ENCODE peak calls at places on chromosome 4, in nine cellular contexts. L is CD8-positive, alpha-beta T cell; B is endothelial cell of umbilical vein; W is foreskin keratinocyte; F is Peyer's patch; M is dorsolateral prefrontal cortex; C is WERI-Rb-1; R is HCT116; N is fibroblast of lung. A is an unnamed sample.
A peak's percentile ranks its signal among the peaks of the same experiment; 100 is the strongest.

GRCh38 chr4:6011686-6012085 is 6.5 kb downstream of the C4orf50 start:
- DNase-seq in B (no peak), F (no peak), L (no peak), N (no peak), R (no peak), W (no peak), C (no peak), M (peak; percentile 61), A (no peak)

GRCh38 chr4:158863296-158863695 is 94.5 kb downstream of the FNIP2 start:
- DNase-seq in C (no peak), R (no peak), W (no peak), L (no peak), B (no peak), M (no peak), N (no peak), F (no peak), A (no peak)

GRCh38 chr4:171031338-171031737 is 781.9 kb upstream of the GALNTL6 start:
- DNase-seq in L (no peak), R (no peak), M (no peak), C (no peak), W (no peak), B (no peak), N (no peak), F (no peak), A (no peak)

GRCh38 chr4:16289872-16290554 is 63.7 kb upstream of the TAPT1 start:
- DNase-seq in M (no peak), L (no peak), W (peak; percentile 24), B (peak; percentile 69), C (no peak), F (no peak), R (peak; percentile 7), N (peak; percentile 61), A (peak; percentile 37)

GRCh38 chr4:111399523-111400135 is 745.6 kb upstream of the FAM241A start:
- DNase-seq in R (no peak), W (no peak), N (no peak), C (no peak), B (no peak), M (no peak), L (no peak), F (no peak), A (no peak)

GRCh38 chr4:188647820-188648380 is 508.7 kb downstream of the TRIML1 start:
- DNase-seq in R (no peak), L (no peak), B (no peak), W (peak; percentile 70), C (no peak), M (no peak), F (no peak), N (no peak), A (no peak)

GRCh38 chr4:27357283-27357682 is 496.6 kb downstream of the STIM2 start:
- DNase-seq in B (no peak), F (no peak), W (peak; percentile 7), R (no peak), N (no peak), C (no peak), L (no peak), M (no peak), A (no peak)

GRCh38 chr4:122152699-122153328 is 683 bp downstream of the BLTP1 start:
- DNase-seq in W (peak; percentile 36), N (peak; percentile 33), B (peak; percentile 50), R (no peak), L (peak; percentile 62), M (peak; percentile 59), F (peak; percentile 82), C (peak; percentile 40), A (peak; percentile 9)

GRCh38 chr4:174604198-174604597 is 81.9 kb upstream of the HPGD start:
- DNase-seq in W (peak; percentile 82), M (no peak), N (peak; percentile 27), R (no peak), F (no peak), C (no peak), B (no peak), L (no peak), A (no peak)

GRCh38 chr4:75698162-75698962 is 25.2 kb upstream of the G3BP2 start:
- DNase-seq in R (no peak), L (no peak), M (no peak), W (no peak), F (no peak), B (no peak), N (no peak), C (no peak), A (no peak)

GRCh38 chr4:129240816-129241215 is 144.9 kb downstream of the C4orf33 start:
- DNase-seq in C (peak; percentile 20), M (no peak), W (no peak), B (no peak), R (no peak), L (no peak), F (no peak), N (peak; percentile 10), A (peak; percentile 35)

GRCh38 chr4:96093057-96093456 is 253.2 kb downstream of the PDHA2 start:
- DNase-seq in C (no peak), M (no peak), R (no peak), B (no peak), F (no peak), N (no peak), W (no peak), L (no peak), A (no peak)

GRCh38 chr4:6938758-6939201 is 29.2 kb downstream of the TBC1D14 start:
- DNase-seq in B (no peak), R (no peak), F (no peak), N (no peak), L (no peak), M (no peak), C (no peak), W (no peak), A (no peak)

GRCh38 chr4:6962211-6963041 is 52.8 kb downstream of the TBC1D14 start:
- DNase-seq in N (no peak), M (peak; percentile 69), C (no peak), L (no peak), R (no peak), F (peak; percentile 52), W (no peak), B (no peak), A (no peak)

GRCh38 chr4:122669911-122670738 is 49.3 kb upstream of the IL21 start:
- DNase-seq in C (no peak), W (no peak), N (no peak), L (no peak), F (no peak), B (no peak), R (no peak), M (no peak), A (no peak)

GRCh38 chr4:140720387-140721087 is 35.6 kb downstream of the TBC1D9 start:
- DNase-seq in N (no peak), W (no peak), B (no peak), L (no peak), F (peak; percentile 52), R (no peak), M (no peak), C (no peak), A (no peak)

GRCh38 chr4:73816814-73817213 is 19.7 kb upstream of the CXCL6 start:
- DNase-seq in L (no peak), B (peak; percentile 79), N (peak; percentile 88), F (no peak), R (no peak), W (peak; percentile 95), M (no peak), C (no peak), A (peak; percentile 79)

GRCh38 chr4:185540040-185540439 is 4.7 kb upstream of the PDLIM3 start:
- DNase-seq in L (no peak), R (no peak), W (no peak), C (no peak), F (no peak), M (no peak), N (no peak), B (no peak), A (no peak)

GRCh38 chr4:158823461-158823873 is 54.6 kb downstream of the FNIP2 start:
- DNase-seq in C (no peak), B (peak; percentile 27), R (no peak), N (peak; percentile 18), W (peak; percentile 42), L (no peak), M (no peak), F (no peak), A (no peak)

GRCh38 chr4:48141048-48141447 is 7.0 kb upstream of the TXK start:
- DNase-seq in B (peak; percentile 56), L (no peak), M (no peak), R (no peak), F (no peak), W (peak; percentile 20), C (no peak), N (peak; percentile 70), A (no peak)

GRCh38 chr4:4233610-4234009 is 6.9 kb upstream of the OTOP1 start:
- DNase-seq in L (no peak), F (no peak), M (no peak), B (no peak), W (no peak), C (no peak), N (no peak), R (no peak), A (no peak)
- TF ChIP-seq CTCF in L (no peak), F (no peak), M (no peak), B (no peak), W (no peak), C (no peak), N (no peak), R (no peak), A (no peak)

GRCh38 chr4:3462321-3462789 is 751 bp upstream of the DOK7 start:
- DNase-seq in F (no peak), M (no peak), B (no peak), W (no peak), R (no peak), C (no peak), L (no peak), N (no peak), A (no peak)
- H3K27ac ChIP-seq in F (peak overlapping the region; percentile 51), M (no peak overlapping the region), B (no peak overlapping the region), W (no peak overlapping the region), R (no peak overlapping the region), C (no peak overlapping the region), L (no peak overlapping the region), N (no peak overlapping the region), A (no peak overlapping the region)

GRCh38 chr4:13531609-13531998 is 12.7 kb downstream of the NKX3-2 start:
- DNase-seq in N (no peak), C (no peak), W (no peak), F (no peak), L (no peak), B (no peak), R (no peak), M (no peak), A (no peak)
- H3K27me3 ChIP-seq in N (peaks cover 85% of the 10 kb centered on the region), C (peaks cover 28% of the 10 kb centered on the region), W (peaks cover 98% of the 10 kb centered on the region), F (no peaks in the 10 kb centered on the region), L (peaks cover 47% of the 10 kb centered on the region), B (peaks cover 96% of the 10 kb centered on the region), R (no peaks in the 10 kb centered on the region), M (peaks cover 100% of the 10 kb centered on the region), A (peaks cover 95% of the 10 kb centered on the region)

DNA sequence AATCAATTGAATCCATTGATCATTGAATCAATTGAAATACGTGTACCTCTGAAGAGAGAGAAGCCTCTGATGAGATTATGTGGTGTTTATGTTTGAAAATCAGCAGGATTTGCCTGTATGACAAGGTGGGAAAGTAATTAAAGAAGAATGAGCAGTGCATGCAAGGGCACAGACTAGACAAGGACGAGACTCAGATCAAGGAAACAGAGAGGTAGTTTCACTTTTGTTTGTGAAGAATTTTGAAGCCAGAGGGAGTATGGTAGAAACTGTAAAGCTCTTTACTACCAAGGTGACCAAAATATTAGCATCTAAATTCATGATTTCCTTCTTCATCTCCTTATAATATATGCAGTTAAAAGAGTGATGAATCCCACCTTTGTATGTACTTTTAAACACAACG is 1830.0 kb upstream of the IGFBP7 start:
- DNase-seq in L (no peak), M (no peak), F (no peak), R (no peak), B (no peak), C (no peak), W (no peak), N (no peak), A (no peak)
- TF ChIP-seq CTCF in L (no peak), M (no peak), F (no peak), R (no peak), B (no peak), C (no peak), W (no peak), N (no peak), A (no peak)

GRCh38 chr4:153419029-153419428 is 47.1 kb upstream of the TMEM131L start:
- DNase-seq in F (no peak), M (no peak), B (no peak), N (no peak), L (no peak), W (no peak), C (no peak), R (no peak), A (no peak)
- H3K27ac ChIP-seq in F (no peak overlapping the region), M (no peak overlapping the region), B (no peak overlapping the region), N (no peak overlapping the region), L (no peak overlapping the region), W (no peak overlapping the region), C (no peak overlapping the region), R (no peak overlapping the region), A (no peak overlapping the region)

A was measured in brain microvascular endothelial cell.